ENCODE peak calls at places on chromosomes 12 and 14, in five cellular contexts. T is adrenal gland; C is heart right ventricle; G is lower leg skin; S is stimulated activated naive CD4-positive, alpha-beta T cell. W is an unnamed sample.

GRCh38 chr14:68780358-68781160 is 12.3 kb downstream of the ZFP36L1 start:
- DNase-seq in T (peak), C (peak), G (peak), S (peak), W (peak)

GRCh38 chr14:88245321-88245720 is 77.7 kb downstream of the KCNK10 start:
- DNase-seq in T (no peak), C (no peak), G (no peak), S (no peak), W (no peak)

GRCh38 chr12:110741795-110742717 is 635 bp downstream of the PPP1CC start:
- DNase-seq in T (peak), C (no peak), G (no peak), S (peak), W (no peak)

GRCh38 chr12:67811437-67812361 is 163.2 kb downstream of the DYRK2 start:
- DNase-seq in T (no peak), C (no peak), G (no peak), S (no peak), W (no peak)

GRCh38 chr12:57726884-57727757 is 11.4 kb downstream of the AGAP2 start:
- DNase-seq in T (peak), C (peak), G (peak), S (no peak), W (no peak)

GRCh38 chr14:73124180-73124894 is 12.0 kb upstream of the PSEN1 start:
- DNase-seq in T (no peak), C (no peak), G (no peak), S (no peak), W (no peak)

GRCh38 chr12:49348781-49349180 is 2.1 kb downstream of the DNAJC22 start:
- DNase-seq in T (no peak), C (no peak), G (peak), S (no peak), W (no peak)

GRCh38 chr12:91877022-91877421 is 268.6 kb downstream of the BTG1 start:
- DNase-seq in T (peak), C (no peak), G (no peak), S (peak), W (peak)

GRCh38 chr14:80586116-80586515 is 355.4 kb downstream of the CEP128 start:
- DNase-seq in T (no peak), C (no peak), G (no peak), S (no peak), W (no peak)